ENCODE peak calls at places on chromosomes 12 and 14, in five cellular contexts. One of them, this sample, is unnamed. For H3K79me2, the result is how much of the 10 kb centered on the place peaks cover.

GRCh38 chr12:60173213-60174170 is 577.7 kb downstream of the SLC16A7 start:
- DNase-seq in astrocyte: no peak
- DNase-seq in hepatocyte: no peak
- DNase-seq in endothelial cell of umbilical vein: no peak
- DNase-seq in HepG2: no peak
- DNase-seq in this sample: no peak

GRCh38 chr12:28578833-28579252 is 388.6 kb downstream of the CCDC91 start:
- DNase-seq in hepatocyte: no peak
- DNase-seq in endothelial cell of umbilical vein: no peak
- DNase-seq in HepG2: no peak
- DNase-seq in astrocyte: peak
- DNase-seq in this sample: no peak

GRCh38 chr12:89040146-89040964 is 311.9 kb downstream of the DUSP6 start:
- DNase-seq in endothelial cell of umbilical vein: no peak
- DNase-seq in HepG2: no peak
- DNase-seq in astrocyte: peak
- DNase-seq in hepatocyte: no peak
- DNase-seq in this sample: peak

GRCh38 chr12:10082057-10082874 is 16.5 kb downstream of the CLEC1A start:
- DNase-seq in HepG2: no peak
- DNase-seq in hepatocyte: no peak
- DNase-seq in astrocyte: no peak
- DNase-seq in endothelial cell of umbilical vein: no peak
- DNase-seq in this sample: no peak

GRCh38 chr14:72704507-72704906 is 189.4 kb downstream of the DPF3 start:
- DNase-seq in hepatocyte: no peak
- DNase-seq in astrocyte: no peak
- DNase-seq in HepG2: no peak
- DNase-seq in endothelial cell of umbilical vein: no peak
- DNase-seq in this sample: no peak

GRCh38 chr14:104596451-104596918 is 8.1 kb downstream of the TMEM179 start:
- DNase-seq in HepG2: no peak
- DNase-seq in astrocyte: no peak
- DNase-seq in endothelial cell of umbilical vein: no peak
- DNase-seq in hepatocyte: no peak
- DNase-seq in this sample: no peak

GRCh38 chr14:33592298-33592697 is 358.6 kb downstream of the EGLN3 start:
- DNase-seq in hepatocyte: no peak
- DNase-seq in astrocyte: peak
- DNase-seq in HepG2: no peak
- DNase-seq in endothelial cell of umbilical vein: no peak
- DNase-seq in this sample: peak

GRCh38 chr12:118187746-118188390 is 51.9 kb downstream of the PEBP1 start:
- DNase-seq in hepatocyte: no peak
- DNase-seq in astrocyte: no peak
- DNase-seq in endothelial cell of umbilical vein: no peak
- DNase-seq in HepG2: no peak
- DNase-seq in this sample: no peak

GRCh38 chr12:27094726-27095125 is 12.3 kb upstream of the C12orf71 start:
- DNase-seq in astrocyte: no peak
- DNase-seq in HepG2: no peak
- DNase-seq in endothelial cell of umbilical vein: no peak
- DNase-seq in hepatocyte: no peak
- DNase-seq in this sample: no peak

GRCh38 chr12:108525681-108526080 is 10.6 kb downstream of the FICD start:
- DNase-seq in HepG2: no peak
- DNase-seq in endothelial cell of umbilical vein: no peak
- DNase-seq in hepatocyte: no peak
- DNase-seq in astrocyte: peak
- DNase-seq in this sample: peak

GRCh38 chr12:728781-729180 is 23.6 kb upstream of the WNK1 start:
- DNase-seq in hepatocyte: no peak
- DNase-seq in astrocyte: no peak
- DNase-seq in HepG2: no peak
- DNase-seq in endothelial cell of umbilical vein: no peak
- DNase-seq in this sample: no peak

GRCh38 chr12:68349921-68350606 is 17.9 kb upstream of the MDM1 start:
- DNase-seq in astrocyte: no peak
- DNase-seq in endothelial cell of umbilical vein: no peak
- DNase-seq in hepatocyte: no peak
- DNase-seq in HepG2: no peak
- DNase-seq in this sample: peak

GRCh38 chr14:60720391-60720790 is 3.8 kb downstream of the SIX4 start:
- DNase-seq in endothelial cell of umbilical vein: no peak
- DNase-seq in astrocyte: no peak
- DNase-seq in hepatocyte: no peak
- DNase-seq in HepG2: no peak
- DNase-seq in this sample: no peak

GRCh38 chr12:68279227-68280054 is 26.0 kb upstream of the IL22 start:
- DNase-seq in HepG2: peak
- DNase-seq in hepatocyte: peak
- DNase-seq in astrocyte: peak
- DNase-seq in endothelial cell of umbilical vein: peak
- DNase-seq in this sample: no peak

GRCh38 chr12:131045705-131046460 is 92.2 kb downstream of the ADGRD1 start:
- DNase-seq in endothelial cell of umbilical vein: no peak
- DNase-seq in HepG2: no peak
- DNase-seq in astrocyte: no peak
- DNase-seq in hepatocyte: no peak
- DNase-seq in this sample: no peak

GRCh38 chr14:34596891-34597290 is 33.1 kb downstream of the SNX6 start:
- DNase-seq in hepatocyte: no peak
- DNase-seq in endothelial cell of umbilical vein: no peak
- DNase-seq in astrocyte: no peak
- DNase-seq in HepG2: no peak
- DNase-seq in this sample: no peak

GRCh38 chr12:108316153-108316892 is 22.8 kb downstream of the CMKLR1 start:
- DNase-seq in HepG2: no peak
- DNase-seq in astrocyte: no peak
- DNase-seq in hepatocyte: no peak
- DNase-seq in endothelial cell of umbilical vein: no peak
- DNase-seq in this sample: no peak

GRCh38 chr12:106790020-106790419 is 15.5 kb downstream of the RIC8B start:
- DNase-seq in endothelial cell of umbilical vein: no peak
- DNase-seq in astrocyte: no peak
- DNase-seq in HepG2: no peak
- DNase-seq in hepatocyte: no peak
- DNase-seq in this sample: peak

GRCh38 chr12:105741786-105742566 is 396.8 kb downstream of the NUAK1 start:
- DNase-seq in hepatocyte: peak
- DNase-seq in endothelial cell of umbilical vein: peak
- DNase-seq in astrocyte: peak
- DNase-seq in HepG2: no peak
- DNase-seq in this sample: peak

GRCh38 chr12:12086331-12086730 is 15.6 kb downstream of the BCL2L14 start:
- DNase-seq in endothelial cell of umbilical vein: no peak
- DNase-seq in astrocyte: no peak
- DNase-seq in HepG2: no peak
- DNase-seq in hepatocyte: no peak
- DNase-seq in this sample: peak

GRCh38 chr12:110704750-110705149 is 15.8 kb upstream of the HVCN1 start:
- DNase-seq in hepatocyte: peak
- DNase-seq in astrocyte: no peak
- DNase-seq in endothelial cell of umbilical vein: no peak
- DNase-seq in HepG2: peak
- DNase-seq in this sample: peak

GRCh38 chr12:120290541-120291312 is 976 bp downstream of the RNU4-2 start:
- DNase-seq in HepG2: peak
- DNase-seq in endothelial cell of umbilical vein: peak
- DNase-seq in astrocyte: peak
- DNase-seq in hepatocyte: peak
- DNase-seq in this sample: no peak

GRCh38 chr12:74051848-74052247 is 485.8 kb upstream of the ATXN7L3B start:
- DNase-seq in HepG2: no peak
- DNase-seq in endothelial cell of umbilical vein: no peak
- DNase-seq in astrocyte: no peak
- DNase-seq in hepatocyte: no peak
- DNase-seq in this sample: no peak

GRCh38 chr12:92702754-92703679 is at the start of gene PLEKHG7:
- DNase-seq in astrocyte: no peak
- DNase-seq in hepatocyte: peak
- DNase-seq in HepG2: peak
- DNase-seq in endothelial cell of umbilical vein: no peak
- DNase-seq in this sample: no peak

GRCh38 chr14:85590784-85591183 is 60.8 kb downstream of the FLRT2 start:
- DNase-seq in HepG2: peak
- DNase-seq in astrocyte: peak
- DNase-seq in hepatocyte: no peak
- DNase-seq in endothelial cell of umbilical vein: no peak
- DNase-seq in this sample: peak

GRCh38 chr12:754871-755562 is 2.6 kb downstream of the WNK1 start:
- DNase-seq in HepG2: peak
- DNase-seq in endothelial cell of umbilical vein: peak
- DNase-seq in hepatocyte: peak
- DNase-seq in astrocyte: peak
- DNase-seq in this sample: peak

GRCh38 chr14:59356298-59356697 is 108.9 kb downstream of the GPR135 start:
- DNase-seq in hepatocyte: no peak
- DNase-seq in HepG2: no peak
- DNase-seq in astrocyte: no peak
- DNase-seq in endothelial cell of umbilical vein: no peak
- DNase-seq in this sample: peak

GRCh38 chr12:25866586-25867378 is 91.7 kb upstream of the RASSF8 start:
- DNase-seq in hepatocyte: no peak
- DNase-seq in HepG2: no peak
- DNase-seq in endothelial cell of umbilical vein: no peak
- DNase-seq in astrocyte: no peak
- DNase-seq in this sample: no peak

DNA sequence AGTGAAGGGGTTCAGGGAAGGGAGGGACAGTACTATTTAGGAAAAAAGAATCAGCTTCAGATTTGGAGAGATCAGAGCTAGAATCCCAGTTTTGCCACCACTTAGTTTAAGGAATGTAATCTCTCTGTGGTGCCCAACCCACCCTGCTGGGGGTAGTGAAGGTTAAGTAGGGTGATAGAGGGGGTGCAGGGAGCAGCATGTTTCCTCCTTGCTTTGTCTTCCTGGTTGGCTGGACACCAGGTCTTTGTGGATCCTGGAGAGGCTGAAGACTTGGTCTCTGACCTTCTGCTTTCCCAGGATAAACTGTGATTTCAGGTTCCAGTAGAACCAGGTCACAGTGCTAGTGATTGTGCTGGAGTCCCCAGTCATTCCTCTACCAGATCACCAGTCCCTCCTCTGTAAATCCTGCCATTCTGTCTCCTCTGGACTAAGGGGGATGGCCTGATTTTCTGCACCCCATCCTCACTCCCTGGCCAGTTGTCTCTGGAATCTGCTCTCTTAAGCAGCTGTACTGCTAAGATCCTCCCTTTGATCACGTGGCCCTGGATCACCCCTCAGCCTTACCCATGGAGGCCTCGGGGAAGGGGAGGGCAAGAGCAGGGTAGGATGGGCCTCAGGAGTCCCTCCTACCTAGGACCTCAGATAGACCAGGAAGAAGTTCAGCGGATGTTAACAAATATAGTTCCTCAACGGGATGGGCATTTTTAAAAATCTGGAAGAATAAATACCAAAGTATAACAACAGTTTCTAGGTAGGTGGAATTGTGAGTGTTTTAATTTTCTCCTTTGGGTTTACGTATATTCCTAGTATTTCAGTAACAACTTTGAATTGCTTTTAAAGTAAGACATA is 3.1 kb downstream of the MAP3K12 start:
- DNase-seq in hepatocyte: peak
- DNase-seq in astrocyte: no peak
- DNase-seq in HepG2: peak
- DNase-seq in endothelial cell of umbilical vein: no peak
- DNase-seq in this sample: no peak
- H3K79me2 ChIP-seq in hepatocyte: under half
- H3K79me2 ChIP-seq in astrocyte: under half
- H3K79me2 ChIP-seq in HepG2: under half
- H3K79me2 ChIP-seq in endothelial cell of umbilical vein: under half
- H3K79me2 ChIP-seq in this sample: under half

DNA sequence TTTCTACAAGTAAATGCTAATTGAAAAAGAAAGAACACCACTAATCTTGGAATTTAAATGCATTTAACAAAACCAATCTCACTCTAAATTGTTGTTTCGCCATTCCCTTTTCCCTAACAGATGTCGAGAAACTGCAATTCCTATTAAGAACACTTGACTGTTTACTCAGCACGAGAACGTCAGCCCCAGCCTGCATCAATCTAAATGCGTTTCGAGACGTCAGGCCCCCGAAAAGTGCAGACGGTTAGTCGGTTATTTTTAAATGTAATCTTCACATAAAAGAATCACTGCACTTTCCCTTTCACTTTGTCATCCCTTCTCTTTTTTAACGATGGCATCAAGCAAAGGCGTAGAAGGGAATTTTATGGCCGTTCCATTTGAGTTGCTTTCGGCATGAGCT is 837.6 kb downstream of the VRK1 start:
- DNase-seq in endothelial cell of umbilical vein: no peak
- DNase-seq in HepG2: no peak
- DNase-seq in astrocyte: no peak
- DNase-seq in hepatocyte: no peak
- DNase-seq in this sample: peak
- H3K4me3 ChIP-seq in endothelial cell of umbilical vein: no peak
- H3K4me3 ChIP-seq in HepG2: no peak
- H3K4me3 ChIP-seq in astrocyte: no peak
- H3K4me3 ChIP-seq in hepatocyte: no peak
- H3K4me3 ChIP-seq in this sample: peak

GRCh38 chr14:92627707-92628215 is 114.2 kb downstream of the RIN3 start:
- DNase-seq in astrocyte: no peak
- DNase-seq in HepG2: no peak
- DNase-seq in hepatocyte: no peak
- DNase-seq in endothelial cell of umbilical vein: no peak
- DNase-seq in this sample: no peak

GRCh38 chr14:92622311-92622710 is 108.7 kb downstream of the RIN3 start:
- DNase-seq in astrocyte: no peak
- DNase-seq in HepG2: no peak
- DNase-seq in hepatocyte: no peak
- DNase-seq in endothelial cell of umbilical vein: no peak
- DNase-seq in this sample: no peak

GRCh38 chr14:92625213-92625612 is 111.6 kb downstream of the RIN3 start:
- DNase-seq in endothelial cell of umbilical vein: no peak
- DNase-seq in HepG2: no peak
- DNase-seq in astrocyte: peak
- DNase-seq in hepatocyte: no peak
- DNase-seq in this sample: peak

GRCh38 chr14:92624764-92625163 is 111.2 kb downstream of the RIN3 start:
- DNase-seq in astrocyte: no peak
- DNase-seq in endothelial cell of umbilical vein: no peak
- DNase-seq in HepG2: no peak
- DNase-seq in hepatocyte: no peak
- DNase-seq in this sample: no peak

DNA sequence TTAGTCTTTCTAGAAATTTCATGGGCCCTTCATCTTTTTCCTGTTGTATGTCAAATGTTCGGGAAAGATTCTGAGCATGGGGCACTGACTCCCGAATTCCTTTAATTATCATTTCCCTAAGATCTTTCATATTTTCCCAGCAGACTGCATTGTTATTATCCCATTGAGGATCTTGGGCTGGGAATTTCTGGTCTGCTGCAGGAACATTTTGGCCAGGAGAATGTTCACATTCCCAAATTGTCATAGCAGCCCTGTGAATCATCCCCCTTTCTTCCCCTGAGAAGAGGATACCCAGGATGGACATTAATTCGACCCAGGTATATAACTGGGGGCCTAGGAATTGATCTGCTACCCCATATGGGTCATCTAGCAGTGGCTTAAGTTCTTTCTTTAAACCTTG is 112.5 kb downstream of the RIN3 start:
- DNase-seq in endothelial cell of umbilical vein: no peak
- DNase-seq in HepG2: no peak
- DNase-seq in astrocyte: no peak
- DNase-seq in hepatocyte: no peak
- DNase-seq in this sample: peak
- H3K79me2 ChIP-seq in endothelial cell of umbilical vein: under half
- H3K79me2 ChIP-seq in HepG2: under half
- H3K79me2 ChIP-seq in astrocyte: under half
- H3K79me2 ChIP-seq in hepatocyte: under half
- H3K79me2 ChIP-seq in this sample: under half

GRCh38 chr14:90424686-90425255 is 27.9 kb downstream of the CALM1 start:
- DNase-seq in HepG2: no peak
- DNase-seq in endothelial cell of umbilical vein: no peak
- DNase-seq in hepatocyte: no peak
- DNase-seq in astrocyte: no peak
- DNase-seq in this sample: no peak
- H3K4me3 ChIP-seq in HepG2: no peak
- H3K4me3 ChIP-seq in endothelial cell of umbilical vein: no peak
- H3K4me3 ChIP-seq in hepatocyte: no peak
- H3K4me3 ChIP-seq in astrocyte: no peak
- H3K4me3 ChIP-seq in this sample: no peak

This sample was measured in PC-3.